ENCODE peak calls at places on chromosomes 7 and 10, in four cellular contexts. X, Q, W and E are unnamed samples.

GRCh38 chr10:47058303-47058702 is 147.1 kb downstream of the PTPN20 start:
- DNase-seq in X (no peak), Q (no peak), W (no peak), E (no peak)

GRCh38 chr7:155562106-155562505 is 15.7 kb upstream of the CNPY1 start:
- DNase-seq in X (no peak), Q (no peak), W (no peak), E (no peak)

GRCh38 chr10:19791032-19791431 is 25.2 kb upstream of the PLXDC2 start:
- DNase-seq in X (no peak), Q (no peak), W (no peak), E (no peak)

GRCh38 chr7:5776894-5777645 is 4.4 kb downstream of the RNF216 start:
- DNase-seq in X (no peak), Q (no peak), W (no peak), E (no peak)

GRCh38 chr10:116710021-116710420 is 32.3 kb downstream of the HSPA12A start:
- DNase-seq in X (no peak), Q (no peak), W (no peak), E (no peak)

GRCh38 chr10:34514290-34514689 is 300.8 kb downstream of the PARD3 start:
- DNase-seq in X (no peak), Q (no peak), W (no peak), E (no peak)

GRCh38 chr7:133070562-133070961 is 11.3 kb downstream of the CHCHD3 start:
- DNase-seq in X (no peak), Q (no peak), W (no peak), E (no peak)

GRCh38 chr10:114615600-114616007 is 42.5 kb downstream of the ABLIM1 start:
- DNase-seq in X (no peak), Q (no peak), W (no peak), E (no peak)

GRCh38 chr7:101173752-101174244 is 6.3 kb downstream of the NAT16 start:
- DNase-seq in X (no peak), Q (no peak), W (peak), E (peak)

GRCh38 chr7:12985228-12985627 is 297.8 kb downstream of the ARL4A start:
- DNase-seq in X (no peak), Q (no peak), W (no peak), E (no peak)

GRCh38 chr7:85475071-85475470 is 288.2 kb upstream of the SEMA3D start:
- DNase-seq in X (no peak), Q (no peak), W (no peak), E (no peak)

GRCh38 chr7:88357794-88358533 is 51.3 kb upstream of the STEAP4 start:
- DNase-seq in X (no peak), Q (no peak), W (no peak), E (no peak)